ENCODE peak calls at places on chromosomes 11 and 22, in six cellular contexts. One of them, this sample, is unnamed.

GRCh38 chr22:50011447-50012200 is 941 bp downstream of the IL17REL start:
- DNase-seq in HCEC 1CT: no peak
- DNase-seq in mammary epithelial cell: no peak
- DNase-seq in T follicular helper cell: no peak
- DNase-seq in glutamatergic neuron: no peak
- DNase-seq in activated gamma-delta T cell treated with anti-CD3 and anti-CD28 coated beads, Interleukin-2, amount 50 U/mL, for 16 hours: no peak
- DNase-seq in this sample: no peak

GRCh38 chr11:93547768-93548167 is 4.6 kb upstream of the SMCO4 start:
- DNase-seq in mammary epithelial cell: no peak
- DNase-seq in glutamatergic neuron: no peak
- DNase-seq in activated gamma-delta T cell treated with anti-CD3 and anti-CD28 coated beads, Interleukin-2, amount 50 U/mL, for 16 hours: no peak
- DNase-seq in T follicular helper cell: no peak
- DNase-seq in HCEC 1CT: no peak
- DNase-seq in this sample: no peak

GRCh38 chr11:45939836-45940235 is 17.4 kb downstream of the LARGE2 start:
- DNase-seq in activated gamma-delta T cell treated with anti-CD3 and anti-CD28 coated beads, Interleukin-2, amount 50 U/mL, for 16 hours: no peak
- DNase-seq in glutamatergic neuron: no peak
- DNase-seq in mammary epithelial cell: no peak
- DNase-seq in T follicular helper cell: no peak
- DNase-seq in HCEC 1CT: no peak
- DNase-seq in this sample: no peak

GRCh38 chr11:117375960-117376359 is 48.3 kb downstream of the CEP164 start:
- DNase-seq in HCEC 1CT: no peak
- DNase-seq in T follicular helper cell: no peak
- DNase-seq in activated gamma-delta T cell treated with anti-CD3 and anti-CD28 coated beads, Interleukin-2, amount 50 U/mL, for 16 hours: no peak
- DNase-seq in mammary epithelial cell: no peak
- DNase-seq in glutamatergic neuron: no peak
- DNase-seq in this sample: no peak

GRCh38 chr11:90326647-90327046 is 103.8 kb upstream of the CHORDC1 start:
- DNase-seq in HCEC 1CT: no peak
- DNase-seq in mammary epithelial cell: no peak
- DNase-seq in activated gamma-delta T cell treated with anti-CD3 and anti-CD28 coated beads, Interleukin-2, amount 50 U/mL, for 16 hours: no peak
- DNase-seq in T follicular helper cell: no peak
- DNase-seq in glutamatergic neuron: no peak
- DNase-seq in this sample: no peak

GRCh38 chr11:68038718-68039525 is at the start of gene TCIRG1:
- DNase-seq in HCEC 1CT: peak; percentile 83
- DNase-seq in mammary epithelial cell: peak; percentile 59
- DNase-seq in activated gamma-delta T cell treated with anti-CD3 and anti-CD28 coated beads, Interleukin-2, amount 50 U/mL, for 16 hours: peak; percentile 34
- DNase-seq in glutamatergic neuron: no peak
- DNase-seq in T follicular helper cell: peak; percentile 25
- DNase-seq in this sample: peak; percentile 84

GRCh38 chr22:36579441-36579840 is 50.5 kb upstream of the EIF3D start:
- DNase-seq in T follicular helper cell: no peak
- DNase-seq in HCEC 1CT: no peak
- DNase-seq in activated gamma-delta T cell treated with anti-CD3 and anti-CD28 coated beads, Interleukin-2, amount 50 U/mL, for 16 hours: no peak
- DNase-seq in mammary epithelial cell: no peak
- DNase-seq in glutamatergic neuron: no peak
- DNase-seq in this sample: no peak

GRCh38 chr11:64844330-64845124 is at the start of gene CDC42BPG:
- DNase-seq in activated gamma-delta T cell treated with anti-CD3 and anti-CD28 coated beads, Interleukin-2, amount 50 U/mL, for 16 hours: no peak
- DNase-seq in HCEC 1CT: peak; percentile 61
- DNase-seq in mammary epithelial cell: peak; percentile 87
- DNase-seq in glutamatergic neuron: peak; percentile 86
- DNase-seq in T follicular helper cell: peak; percentile 68
- DNase-seq in this sample: no peak

GRCh38 chr11:26333906-26334305 is 2.0 kb downstream of the ANO3 start:
- DNase-seq in HCEC 1CT: peak; percentile 35
- DNase-seq in activated gamma-delta T cell treated with anti-CD3 and anti-CD28 coated beads, Interleukin-2, amount 50 U/mL, for 16 hours: no peak
- DNase-seq in T follicular helper cell: no peak
- DNase-seq in mammary epithelial cell: no peak
- DNase-seq in glutamatergic neuron: no peak
- DNase-seq in this sample: no peak

GRCh38 chr11:85948884-85949283 is 93.7 kb downstream of the CCDC83 start:
- DNase-seq in glutamatergic neuron: no peak
- DNase-seq in activated gamma-delta T cell treated with anti-CD3 and anti-CD28 coated beads, Interleukin-2, amount 50 U/mL, for 16 hours: no peak
- DNase-seq in HCEC 1CT: peak; percentile 10
- DNase-seq in T follicular helper cell: no peak
- DNase-seq in mammary epithelial cell: peak; percentile 43
- DNase-seq in this sample: no peak

GRCh38 chr22:50576070-50576469 is 2.2 kb downstream of the CPT1B start:
- DNase-seq in mammary epithelial cell: peak; percentile 46
- DNase-seq in glutamatergic neuron: peak; percentile 36
- DNase-seq in activated gamma-delta T cell treated with anti-CD3 and anti-CD28 coated beads, Interleukin-2, amount 50 U/mL, for 16 hours: no peak
- DNase-seq in HCEC 1CT: peak; percentile 53
- DNase-seq in T follicular helper cell: no peak
- DNase-seq in this sample: no peak

GRCh38 chr11:128342511-128343133 is 244.7 kb downstream of the ETS1 start:
- DNase-seq in glutamatergic neuron: no peak
- DNase-seq in T follicular helper cell: peak; percentile 61
- DNase-seq in HCEC 1CT: peak; percentile 36
- DNase-seq in mammary epithelial cell: peak; percentile 26
- DNase-seq in activated gamma-delta T cell treated with anti-CD3 and anti-CD28 coated beads, Interleukin-2, amount 50 U/mL, for 16 hours: no peak
- DNase-seq in this sample: no peak

GRCh38 chr11:88292156-88292844 is 45.2 kb downstream of the CTSC start:
- DNase-seq in T follicular helper cell: no peak
- DNase-seq in mammary epithelial cell: peak; percentile 35
- DNase-seq in glutamatergic neuron: no peak
- DNase-seq in activated gamma-delta T cell treated with anti-CD3 and anti-CD28 coated beads, Interleukin-2, amount 50 U/mL, for 16 hours: no peak
- DNase-seq in HCEC 1CT: peak; percentile 28
- DNase-seq in this sample: no peak

GRCh38 chr11:62501432-62501891 is 45.1 kb downstream of the AHNAK start:
- DNase-seq in glutamatergic neuron: peak; percentile 24
- DNase-seq in activated gamma-delta T cell treated with anti-CD3 and anti-CD28 coated beads, Interleukin-2, amount 50 U/mL, for 16 hours: no peak
- DNase-seq in mammary epithelial cell: no peak
- DNase-seq in T follicular helper cell: no peak
- DNase-seq in HCEC 1CT: no peak
- DNase-seq in this sample: no peak

GRCh38 chr11:118705796-118706545 is 26.5 kb upstream of the TREH start:
- DNase-seq in activated gamma-delta T cell treated with anti-CD3 and anti-CD28 coated beads, Interleukin-2, amount 50 U/mL, for 16 hours: no peak
- DNase-seq in HCEC 1CT: no peak
- DNase-seq in mammary epithelial cell: no peak
- DNase-seq in T follicular helper cell: no peak
- DNase-seq in glutamatergic neuron: no peak
- DNase-seq in this sample: no peak

This sample was measured in tibial nerve.